ENCODE peak calls at places on chromosomes 6 and 20, in eight cellular contexts. One of them, this sample, is unnamed.

GRCh38 chr6:63882208-63882607 is 246.6 kb downstream of the PHF3 start:
- DNase-seq in HFFc6: no peak
- DNase-seq in fibroblast of pulmonary artery: no peak
- DNase-seq in lower lobe of right lung: no peak
- DNase-seq in lung: no peak
- DNase-seq in right lobe of liver: no peak
- DNase-seq in fibroblast of villous mesenchyme: no peak
- DNase-seq in neural crest cell: no peak
- DNase-seq in this sample: no peak

GRCh38 chr6:71124340-71124739 is 164.3 kb upstream of the OGFRL1 start:
- DNase-seq in HFFc6: no peak
- DNase-seq in neural crest cell: no peak
- DNase-seq in lung: no peak
- DNase-seq in fibroblast of pulmonary artery: peak; percentile 28
- DNase-seq in right lobe of liver: no peak
- DNase-seq in lower lobe of right lung: no peak
- DNase-seq in fibroblast of villous mesenchyme: no peak
- DNase-seq in this sample: no peak

GRCh38 chr6:169963581-169964297 is 212.3 kb downstream of the ERMARD start:
- DNase-seq in lower lobe of right lung: no peak
- DNase-seq in fibroblast of pulmonary artery: no peak
- DNase-seq in HFFc6: no peak
- DNase-seq in neural crest cell: no peak
- DNase-seq in lung: peak; percentile 11
- DNase-seq in right lobe of liver: peak; percentile 22
- DNase-seq in fibroblast of villous mesenchyme: no peak
- DNase-seq in this sample: no peak

GRCh38 chr6:6331393-6331792 is 10.9 kb upstream of the F13A1 start:
- DNase-seq in right lobe of liver: no peak
- DNase-seq in neural crest cell: no peak
- DNase-seq in lung: no peak
- DNase-seq in lower lobe of right lung: no peak
- DNase-seq in HFFc6: no peak
- DNase-seq in fibroblast of villous mesenchyme: no peak
- DNase-seq in fibroblast of pulmonary artery: no peak
- DNase-seq in this sample: peak; percentile 31

GRCh38 chr20:46990017-46990810 is 95.6 kb downstream of the EYA2 start:
- DNase-seq in HFFc6: no peak
- DNase-seq in lung: no peak
- DNase-seq in fibroblast of pulmonary artery: no peak
- DNase-seq in neural crest cell: no peak
- DNase-seq in fibroblast of villous mesenchyme: no peak
- DNase-seq in right lobe of liver: no peak
- DNase-seq in lower lobe of right lung: no peak
- DNase-seq in this sample: peak; percentile 3

GRCh38 chr6:15423286-15423957 is 177.6 kb downstream of the JARID2 start:
- DNase-seq in HFFc6: no peak
- DNase-seq in right lobe of liver: no peak
- DNase-seq in fibroblast of villous mesenchyme: no peak
- DNase-seq in fibroblast of pulmonary artery: no peak
- DNase-seq in neural crest cell: no peak
- DNase-seq in lung: no peak
- DNase-seq in lower lobe of right lung: no peak
- DNase-seq in this sample: peak; percentile 51

GRCh38 chr6:112234596-112234995 is 19.8 kb downstream of the LAMA4 start:
- DNase-seq in HFFc6: no peak
- DNase-seq in fibroblast of villous mesenchyme: peak; percentile 60
- DNase-seq in neural crest cell: no peak
- DNase-seq in lower lobe of right lung: no peak
- DNase-seq in lung: no peak
- DNase-seq in right lobe of liver: no peak
- DNase-seq in fibroblast of pulmonary artery: peak; percentile 59
- DNase-seq in this sample: peak; percentile 87

GRCh38 chr20:34066476-34067090 is 45.5 kb downstream of the EIF2S2 start:
- DNase-seq in lower lobe of right lung: no peak
- DNase-seq in right lobe of liver: no peak
- DNase-seq in neural crest cell: no peak
- DNase-seq in lung: no peak
- DNase-seq in fibroblast of pulmonary artery: no peak
- DNase-seq in HFFc6: peak; percentile 50
- DNase-seq in fibroblast of villous mesenchyme: peak; percentile 70
- DNase-seq in this sample: peak; percentile 57

GRCh38 chr6:6749791-6750434 is 161.4 kb downstream of the LY86 start:
- DNase-seq in lower lobe of right lung: peak; percentile 74
- DNase-seq in right lobe of liver: no peak
- DNase-seq in neural crest cell: no peak
- DNase-seq in HFFc6: peak; percentile 89
- DNase-seq in lung: peak; percentile 66
- DNase-seq in fibroblast of villous mesenchyme: peak; percentile 93
- DNase-seq in fibroblast of pulmonary artery: peak; percentile 90
- DNase-seq in this sample: peak; percentile 74

GRCh38 chr6:90233994-90234393 is 62.6 kb downstream of the BACH2 start:
- DNase-seq in fibroblast of pulmonary artery: no peak
- DNase-seq in lower lobe of right lung: no peak
- DNase-seq in neural crest cell: no peak
- DNase-seq in lung: no peak
- DNase-seq in right lobe of liver: no peak
- DNase-seq in HFFc6: no peak
- DNase-seq in fibroblast of villous mesenchyme: no peak
- DNase-seq in this sample: no peak

GRCh38 chr6:168193816-168194701 is 115.0 kb upstream of the FRMD1 start:
- DNase-seq in lung: no peak
- DNase-seq in fibroblast of villous mesenchyme: no peak
- DNase-seq in HFFc6: no peak
- DNase-seq in lower lobe of right lung: no peak
- DNase-seq in neural crest cell: no peak
- DNase-seq in fibroblast of pulmonary artery: no peak
- DNase-seq in right lobe of liver: no peak
- DNase-seq in this sample: no peak

GRCh38 chr6:63502165-63502564 is 70.1 kb upstream of the LOC128125822 start:
- DNase-seq in neural crest cell: no peak
- DNase-seq in right lobe of liver: no peak
- DNase-seq in fibroblast of pulmonary artery: no peak
- DNase-seq in HFFc6: no peak
- DNase-seq in lung: no peak
- DNase-seq in lower lobe of right lung: no peak
- DNase-seq in fibroblast of villous mesenchyme: no peak
- DNase-seq in this sample: no peak

GRCh38 chr6:52551483-52552277 is 25.2 kb downstream of the TRAM2 start:
- DNase-seq in neural crest cell: peak; percentile 26
- DNase-seq in fibroblast of villous mesenchyme: peak; percentile 64
- DNase-seq in lower lobe of right lung: peak; percentile 67
- DNase-seq in lung: peak; percentile 76
- DNase-seq in fibroblast of pulmonary artery: peak; percentile 84
- DNase-seq in right lobe of liver: peak; percentile 92
- DNase-seq in HFFc6: peak; percentile 69
- DNase-seq in this sample: peak; percentile 90

GRCh38 chr6:84575264-84575663 is 189.1 kb downstream of the TBX18 start:
- DNase-seq in HFFc6: peak; percentile 84
- DNase-seq in lung: no peak
- DNase-seq in fibroblast of villous mesenchyme: no peak
- DNase-seq in fibroblast of pulmonary artery: peak; percentile 39
- DNase-seq in lower lobe of right lung: no peak
- DNase-seq in right lobe of liver: no peak
- DNase-seq in neural crest cell: no peak
- DNase-seq in this sample: peak; percentile 64

GRCh38 chr6:41278699-41279405 is 7.6 kb downstream of the TREM1 start:
- DNase-seq in fibroblast of pulmonary artery: peak; percentile 79
- DNase-seq in lower lobe of right lung: peak; percentile 68
- DNase-seq in fibroblast of villous mesenchyme: peak; percentile 67
- DNase-seq in HFFc6: peak; percentile 22
- DNase-seq in right lobe of liver: no peak
- DNase-seq in neural crest cell: peak; percentile 46
- DNase-seq in lung: peak; percentile 83
- DNase-seq in this sample: peak; percentile 18

GRCh38 chr20:35232575-35232974 is 6.1 kb downstream of the MMP24 start:
- DNase-seq in right lobe of liver: no peak
- DNase-seq in fibroblast of villous mesenchyme: peak; percentile 19
- DNase-seq in lower lobe of right lung: no peak
- DNase-seq in fibroblast of pulmonary artery: peak; percentile 40
- DNase-seq in neural crest cell: no peak
- DNase-seq in lung: no peak
- DNase-seq in HFFc6: peak; percentile 80
- DNase-seq in this sample: peak; percentile 85

DNA sequence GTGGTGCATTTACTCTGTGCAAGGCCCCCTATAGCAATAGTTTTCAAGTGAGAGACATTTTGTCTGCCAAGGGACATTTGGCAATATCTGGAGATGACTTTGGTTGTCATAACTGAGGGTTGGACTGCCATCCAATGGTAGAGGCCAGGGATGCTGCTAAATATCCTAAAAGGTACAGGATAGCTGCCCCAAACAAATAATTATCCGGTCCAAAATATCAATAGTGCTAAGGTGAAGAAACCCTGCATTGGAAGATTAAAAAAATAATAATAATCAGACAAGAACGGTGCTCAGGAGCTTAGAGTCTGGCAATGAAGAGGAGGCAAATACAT is 11.3 kb upstream of the FILIP1 start:
- DNase-seq in fibroblast of pulmonary artery: peak; percentile 56
- DNase-seq in fibroblast of villous mesenchyme: peak; percentile 19
- DNase-seq in neural crest cell: no peak
- DNase-seq in right lobe of liver: no peak
- DNase-seq in lung: no peak
- DNase-seq in HFFc6: peak; percentile 52
- DNase-seq in lower lobe of right lung: no peak
- DNase-seq in this sample: peak; percentile 44
- TF ChIP-seq CTCF in fibroblast of pulmonary artery: peak; percentile 37
- TF ChIP-seq CTCF in fibroblast of villous mesenchyme: peak; percentile 31
- TF ChIP-seq CTCF in neural crest cell: no peak
- TF ChIP-seq CTCF in right lobe of liver: no peak
- TF ChIP-seq CTCF in lung: no peak
- TF ChIP-seq CTCF in HFFc6: peak; percentile 69
- TF ChIP-seq CTCF in lower lobe of right lung: no peak
- TF ChIP-seq CTCF in this sample: peak; percentile 55

DNA sequence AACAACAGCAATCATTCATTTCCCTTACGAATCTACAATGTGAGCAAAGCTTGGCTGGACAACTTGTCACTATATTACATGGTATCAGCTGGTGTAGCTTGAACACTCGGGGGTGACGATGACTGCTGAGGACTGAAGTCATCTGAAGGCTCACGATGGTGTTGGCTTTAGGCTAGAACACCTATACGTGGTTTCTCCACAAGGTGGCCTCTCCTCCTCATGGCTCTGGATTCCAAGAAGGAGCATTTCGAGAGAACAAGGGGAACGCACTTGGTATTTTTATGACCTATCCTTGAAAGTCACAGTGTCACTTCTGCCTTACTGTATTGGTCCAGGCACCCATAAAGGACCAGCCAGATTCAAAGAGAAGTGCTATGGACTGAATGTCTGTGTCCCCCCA is 37.5 kb upstream of the ADGRF1 start:
- DNase-seq in fibroblast of pulmonary artery: no peak
- DNase-seq in HFFc6: no peak
- DNase-seq in lung: no peak
- DNase-seq in lower lobe of right lung: no peak
- DNase-seq in neural crest cell: no peak
- DNase-seq in fibroblast of villous mesenchyme: no peak
- DNase-seq in right lobe of liver: no peak
- DNase-seq in this sample: no peak
- TF ChIP-seq CTCF in fibroblast of pulmonary artery: peak; percentile 26
- TF ChIP-seq CTCF in HFFc6: peak; percentile 44
- TF ChIP-seq CTCF in lung: no peak
- TF ChIP-seq CTCF in lower lobe of right lung: no peak
- TF ChIP-seq CTCF in neural crest cell: peak; percentile 15
- TF ChIP-seq CTCF in fibroblast of villous mesenchyme: peak; percentile 20
- TF ChIP-seq CTCF in right lobe of liver: no peak
- TF ChIP-seq CTCF in this sample: peak; percentile 4

DNA sequence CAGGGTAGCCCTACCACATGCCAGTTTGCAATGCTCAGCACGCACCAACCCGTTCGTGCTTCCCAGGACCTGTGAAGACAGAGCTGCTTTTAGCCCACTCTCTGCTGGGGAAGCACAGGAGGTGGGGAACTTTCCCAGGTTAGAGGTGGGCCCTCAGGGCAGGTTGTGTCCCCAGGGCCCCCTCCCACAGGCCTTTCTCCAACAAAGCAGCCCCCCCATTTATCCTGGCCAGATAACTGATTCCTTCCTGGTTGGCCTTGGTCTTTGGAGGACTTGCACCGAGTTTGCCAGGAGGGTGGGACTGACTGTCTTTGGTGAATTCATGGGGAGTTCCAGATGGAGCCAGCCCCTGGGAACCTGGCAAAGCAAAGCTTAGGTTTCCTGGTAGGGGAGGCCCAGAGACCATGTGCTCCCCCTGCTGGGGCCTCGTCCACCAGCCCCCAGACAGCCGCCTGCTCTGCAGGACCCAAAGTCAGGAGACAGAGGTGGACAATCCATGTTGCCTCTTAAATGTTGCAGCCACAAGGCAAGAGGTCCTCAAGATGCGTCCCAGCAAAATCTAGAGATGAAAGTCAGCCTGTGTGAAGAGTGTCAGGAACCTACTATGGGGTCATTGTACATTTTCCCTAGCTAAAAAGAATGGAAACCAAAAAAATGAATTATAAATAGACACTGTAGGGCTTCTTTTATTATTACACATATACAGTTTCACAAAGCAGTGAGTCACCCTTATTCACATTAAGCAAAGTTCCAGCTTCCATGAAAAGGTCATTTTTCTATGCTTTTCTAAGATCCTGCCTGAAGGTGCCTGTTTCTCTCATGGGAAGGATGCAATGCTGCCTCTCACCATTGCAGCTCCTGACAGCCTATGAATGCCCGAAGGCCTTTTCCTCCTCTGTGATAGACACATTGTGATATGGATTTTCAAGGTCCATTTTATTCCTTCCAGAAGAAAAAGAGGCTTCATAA is 497.8 kb downstream of the PREX1 start:
- DNase-seq in lower lobe of right lung: no peak
- DNase-seq in fibroblast of villous mesenchyme: peak; percentile 6
- DNase-seq in fibroblast of pulmonary artery: peak; percentile 27
- DNase-seq in right lobe of liver: no peak
- DNase-seq in HFFc6: no peak
- DNase-seq in lung: no peak
- DNase-seq in neural crest cell: peak; percentile 25
- DNase-seq in this sample: no peak
- TF ChIP-seq CTCF in lower lobe of right lung: no peak
- TF ChIP-seq CTCF in fibroblast of villous mesenchyme: peak; percentile 37
- TF ChIP-seq CTCF in fibroblast of pulmonary artery: peak; percentile 31
- TF ChIP-seq CTCF in right lobe of liver: peak; percentile 18
- TF ChIP-seq CTCF in HFFc6: peak; percentile 26
- TF ChIP-seq CTCF in lung: no peak
- TF ChIP-seq CTCF in neural crest cell: peak; percentile 47
- TF ChIP-seq CTCF in this sample: no peak

GRCh38 chr6:23494367-23494766 is 631.6 kb upstream of the NRSN1 start:
- DNase-seq in lung: no peak
- DNase-seq in fibroblast of pulmonary artery: no peak
- DNase-seq in lower lobe of right lung: no peak
- DNase-seq in neural crest cell: no peak
- DNase-seq in right lobe of liver: no peak
- DNase-seq in HFFc6: no peak
- DNase-seq in fibroblast of villous mesenchyme: no peak
- DNase-seq in this sample: no peak

GRCh38 chr6:23503173-23503572 is 622.8 kb upstream of the NRSN1 start:
- DNase-seq in right lobe of liver: no peak
- DNase-seq in fibroblast of villous mesenchyme: no peak
- DNase-seq in neural crest cell: no peak
- DNase-seq in fibroblast of pulmonary artery: no peak
- DNase-seq in HFFc6: no peak
- DNase-seq in lower lobe of right lung: no peak
- DNase-seq in lung: no peak
- DNase-seq in this sample: no peak

GRCh38 chr6:23499549-23499948 is 626.5 kb upstream of the NRSN1 start:
- DNase-seq in fibroblast of pulmonary artery: no peak
- DNase-seq in HFFc6: no peak
- DNase-seq in lung: no peak
- DNase-seq in neural crest cell: no peak
- DNase-seq in fibroblast of villous mesenchyme: no peak
- DNase-seq in lower lobe of right lung: no peak
- DNase-seq in right lobe of liver: no peak
- DNase-seq in this sample: no peak

GRCh38 chr6:23498013-23498412 is 628.0 kb upstream of the NRSN1 start:
- DNase-seq in fibroblast of pulmonary artery: peak; percentile 44
- DNase-seq in neural crest cell: no peak
- DNase-seq in fibroblast of villous mesenchyme: peak; percentile 11
- DNase-seq in lung: no peak
- DNase-seq in right lobe of liver: no peak
- DNase-seq in HFFc6: no peak
- DNase-seq in lower lobe of right lung: no peak
- DNase-seq in this sample: peak; percentile 25
- TF ChIP-seq CTCF in fibroblast of pulmonary artery: no peak
- TF ChIP-seq CTCF in neural crest cell: no peak
- TF ChIP-seq CTCF in fibroblast of villous mesenchyme: no peak
- TF ChIP-seq CTCF in lung: no peak
- TF ChIP-seq CTCF in right lobe of liver: no peak
- TF ChIP-seq CTCF in HFFc6: no peak
- TF ChIP-seq CTCF in lower lobe of right lung: no peak
- TF ChIP-seq CTCF in this sample: no peak

This sample was measured in AG10803.